ENCODE peak calls at places on chromosomes 12 and 14, in six cellular contexts. Z is stimulated activated naive B cell treated with anti-CD40 and anti-IgM and Interleukin-4, amounts not matched to agents 10 μg/mL and 1 μg/mL and 100 μg/mL, for 72 hours; H is ACHN; Y is mesenchymal stem cell; A is heart left ventricle; S is GDM1. F is an unnamed sample.

GRCh38 chr12:90791445-90791844 is 163.5 kb downstream of the CCER1 start:
- DNase-seq in Z (no peak), H (no peak), Y (no peak), A (no peak), S (no peak), F (no peak)

GRCh38 chr14:101708853-101709532 is 52.5 kb upstream of the PPP2R5C start:
- DNase-seq in Z (no peak), H (no peak), Y (no peak), A (no peak), S (no peak), F (no peak)

GRCh38 chr14:99360774-99361595 is 89.0 kb upstream of the BCL11B start:
- DNase-seq in Z (no peak), H (no peak), Y (no peak), A (no peak), S (no peak), F (peak)

GRCh38 chr12:116194935-116195431 is 82.5 kb downstream of the MED13L start:
- DNase-seq in Z (peak), H (no peak), Y (no peak), A (no peak), S (no peak), F (no peak)

GRCh38 chr12:102110782-102111181 is 9.1 kb downstream of the NUP37 start:
- DNase-seq in Z (no peak), H (no peak), Y (no peak), A (no peak), S (no peak), F (no peak)

GRCh38 chr12:93954160-93955112 is 193.9 kb upstream of the PLXNC1 start:
- DNase-seq in Z (no peak), H (no peak), Y (no peak), A (peak), S (no peak), F (peak)

GRCh38 chr14:100529561-100530031 is 57.6 kb downstream of the BEGAIN start:
- DNase-seq in Z (no peak), H (no peak), Y (no peak), A (no peak), S (no peak), F (peak)

GRCh38 chr12:112303004-112303403 is 79.2 kb downstream of the HECTD4 start:
- DNase-seq in Z (peak), H (peak), Y (peak), A (no peak), S (no peak), F (no peak)

GRCh38 chr14:103625361-103626095 is 3.5 kb upstream of the KLC1 start:
- DNase-seq in Z (peak), H (no peak), Y (no peak), A (no peak), S (no peak), F (no peak)

GRCh38 chr12:113867258-113867657 is 98.9 kb downstream of the RBM19 start:
- DNase-seq in Z (no peak), H (peak), Y (peak), A (no peak), S (no peak), F (no peak)

GRCh38 chr12:5014269-5014668 is 29.4 kb upstream of the KCNA5 start:
- DNase-seq in Z (no peak), H (no peak), Y (no peak), A (no peak), S (no peak), F (no peak)

GRCh38 chr12:106709068-106709511 is 65.4 kb upstream of the RIC8B start:
- DNase-seq in Z (no peak), H (no peak), Y (no peak), A (no peak), S (no peak), F (no peak)

GRCh38 chr12:83114042-83114441 is 427.3 kb downstream of the TMTC2 start:
- DNase-seq in Z (no peak), H (no peak), Y (no peak), A (no peak), S (no peak), F (no peak)

GRCh38 chr12:121916719-121917118 is 1.7 kb upstream of the CFAP251 start:
- DNase-seq in Z (no peak), H (peak), Y (peak), A (no peak), S (no peak), F (peak)

GRCh38 chr12:96014932-96015599 is 18.9 kb upstream of the HAL start:
- DNase-seq in Z (no peak), H (no peak), Y (no peak), A (no peak), S (no peak), F (no peak)

GRCh38 chr12:54162741-54163140 is 26.0 kb downstream of the SMUG1 start:
- DNase-seq in Z (no peak), H (no peak), Y (no peak), A (no peak), S (no peak), F (no peak)

F was measured in testis.